ENCODE peak calls at places on chromosomes 4 and X, in six cellular contexts. Q, X, U, W, I and D are unnamed samples.

GRCh38 chr4:164748375-164748774 is 5.6 kb upstream of the SMIM31 start:
- DNase-seq in Q (peak), X (no peak), U (no peak), W (peak), I (peak), D (no peak)

GRCh38 chr4:122980860-122981259 is 58.5 kb upstream of the NUDT6 start:
- DNase-seq in Q (no peak), X (no peak), U (no peak), W (no peak), I (no peak), D (no peak)

GRCh38 chr4:28177641-28178040 is 1317.0 kb downstream of the STIM2 start:
- DNase-seq in Q (no peak), X (no peak), U (no peak), W (no peak), I (no peak), D (no peak)

GRCh38 chr4:111937368-111937767 is 207.9 kb upstream of the FAM241A start:
- DNase-seq in Q (peak), X (peak), U (no peak), W (peak), I (peak), D (no peak)

GRCh38 chr4:189143255-189143654 is 797.4 kb upstream of the FRG1 start:
- DNase-seq in Q (peak), X (no peak), U (no peak), W (no peak), I (peak), D (no peak)

GRCh38 chr4:158810487-158811215 is 41.8 kb downstream of the FNIP2 start:
- DNase-seq in Q (peak), X (peak), U (no peak), W (no peak), I (peak), D (no peak)

GRCh38 chr4:155906554-155907247 is 3.2 kb downstream of the TDO2 start:
- DNase-seq in Q (peak), X (peak), U (no peak), W (no peak), I (peak), D (no peak)

GRCh38 chr4:108060686-108061321 is 71.1 kb downstream of the HADH start:
- DNase-seq in Q (no peak), X (no peak), U (no peak), W (no peak), I (no peak), D (no peak)

GRCh38 chr4:51842167-51842553 is 793 bp upstream of the DCUN1D4 start:
- DNase-seq in Q (no peak), X (no peak), U (peak), W (no peak), I (peak), D (peak)

GRCh38 chr4:113683143-113683542 is 78.4 kb downstream of the CAMK2D start:
- DNase-seq in Q (no peak), X (no peak), U (peak), W (no peak), I (no peak), D (peak)

GRCh38 chr4:6641164-6641970 is 882 bp downstream of the MRFAP1 start:
- DNase-seq in Q (peak), X (peak), U (peak), W (peak), I (peak), D (peak)

GRCh38 chr4:142883433-142883832 is 37.3 kb upstream of the INPP4B start:
- DNase-seq in Q (peak), X (peak), U (no peak), W (peak), I (no peak), D (no peak)

GRCh38 chrX:53571494-53571893 is 115.0 kb downstream of the HUWE1 start:
- DNase-seq in Q (no peak), X (no peak), U (no peak), W (no peak), I (no peak), D (no peak)

GRCh38 chr4:117385531-117385930 is 300.2 kb upstream of the TRAM1L1 start:
- DNase-seq in Q (peak), X (no peak), U (no peak), W (no peak), I (no peak), D (no peak)

GRCh38 chrX:70479970-70480659 is 35.5 kb downstream of the DLG3 start:
- DNase-seq in Q (peak), X (peak), U (no peak), W (no peak), I (no peak), D (no peak)

GRCh38 chrX:120452131-120452530 is 17.0 kb downstream of the LAMP2 start:
- DNase-seq in Q (peak), X (peak), U (no peak), W (peak), I (peak), D (no peak)

GRCh38 chr4:8547912-8548730 is 32.1 kb upstream of the GPR78 start:
- DNase-seq in Q (peak), X (no peak), U (no peak), W (no peak), I (peak), D (no peak)

GRCh38 chr4:6230502-6230785 is 30.1 kb upstream of the JAKMIP1 start:
- DNase-seq in Q (no peak), X (no peak), U (no peak), W (no peak), I (no peak), D (no peak)

GRCh38 chr4:98557497-98557896 is 100.9 kb downstream of the TSPAN5 start:
- DNase-seq in Q (peak), X (peak), U (no peak), W (no peak), I (peak), D (no peak)

GRCh38 chrX:78710146-78710545 is 37.4 kb upstream of the LPAR4 start:
- DNase-seq in Q (peak), X (peak), U (no peak), W (no peak), I (no peak), D (no peak)

GRCh38 chr4:189828298-189828697 is 112.4 kb upstream of the FRG1 start:
- DNase-seq in Q (no peak), X (no peak), U (no peak), W (no peak), I (no peak), D (no peak)

GRCh38 chr4:1910643-1911042 is 39.5 kb downstream of the NSD2 start:
- DNase-seq in Q (peak), X (peak), U (no peak), W (peak), I (peak), D (peak)

GRCh38 chr4:57374866-57375595 is 264.8 kb upstream of the IGFBP7 start:
- DNase-seq in Q (no peak), X (no peak), U (no peak), W (no peak), I (no peak), D (no peak)

GRCh38 chr4:109701566-109702399 is 1.5 kb downstream of the CASP6 start:
- DNase-seq in Q (no peak), X (no peak), U (peak), W (peak), I (no peak), D (no peak)

GRCh38 chr4:130901321-130901720 is 1805.4 kb downstream of the C4orf33 start:
- DNase-seq in Q (no peak), X (no peak), U (no peak), W (no peak), I (no peak), D (no peak)